ENCODE peak calls at places on chromosomes 2 and 18, in eight cellular contexts. L, H, F, B, Z, P, G and M are unnamed samples.

GRCh38 chr2:8647462-8647857 is 34.4 kb upstream of the ID2 start:
- DNase-seq in L (no peak), H (no peak), F (no peak), B (no peak), Z (no peak), P (no peak), G (no peak), M (no peak)

GRCh38 chr2:118693287-118693822 is 154.1 kb downstream of the EN1 start:
- DNase-seq in L (no peak), H (no peak), F (no peak), B (no peak), Z (no peak), P (no peak), G (no peak), M (no peak)

GRCh38 chr2:19711470-19712372 is 190.1 kb downstream of the TTC32 start:
- DNase-seq in L (no peak), H (peak; percentile 98), F (peak; percentile 74), B (no peak), Z (peak; percentile 15), P (peak; percentile 95), G (peak; percentile 53), M (no peak)

GRCh38 chr2:236033462-236033861 is 134.7 kb downstream of the GBX2 start:
- DNase-seq in L (no peak), H (no peak), F (no peak), B (no peak), Z (no peak), P (no peak), G (no peak), M (no peak)

GRCh38 chr18:46174317-46175039 is 70.3 kb downstream of the HAUS1 start:
- DNase-seq in L (peak; percentile 22), H (peak; percentile 58), F (no peak), B (peak; percentile 23), Z (peak; percentile 25), P (peak; percentile 13), G (peak; percentile 29), M (no peak)

GRCh38 chr2:29804671-29805070 is 116.7 kb downstream of the ALK start:
- DNase-seq in L (no peak), H (no peak), F (no peak), B (no peak), Z (no peak), P (no peak), G (no peak), M (no peak)

GRCh38 chr18:45384137-45384998 is 230.9 kb upstream of the SLC14A2 start:
- DNase-seq in L (peak; percentile 51), H (peak; percentile 52), F (peak; percentile 40), B (peak; percentile 2), Z (peak; percentile 30), P (peak; percentile 39), G (peak; percentile 59), M (no peak)

GRCh38 chr2:133713049-133713580 is 144.9 kb upstream of the NCKAP5 start:
- DNase-seq in L (no peak), H (no peak), F (no peak), B (no peak), Z (no peak), P (no peak), G (no peak), M (no peak)

GRCh38 chr2:201699384-201699783 is 940 bp upstream of the MPP4 start:
- DNase-seq in L (no peak), H (no peak), F (no peak), B (no peak), Z (no peak), P (no peak), G (no peak), M (no peak)

GRCh38 chr2:75703617-75704016 is 7.1 kb downstream of the GCFC2 start:
- DNase-seq in L (no peak), H (no peak), F (no peak), B (no peak), Z (no peak), P (no peak), G (peak; percentile 48), M (no peak)

GRCh38 chr18:2538844-2539243 is 32.5 kb downstream of the METTL4 start:
- DNase-seq in L (no peak), H (no peak), F (no peak), B (no peak), Z (no peak), P (no peak), G (peak; percentile 94), M (peak; percentile 62)

GRCh38 chr2:197307236-197307932 is 3.2 kb downstream of the ANKRD44 start:
- DNase-seq in L (no peak), H (no peak), F (no peak), B (no peak), Z (no peak), P (no peak), G (no peak), M (no peak)

GRCh38 chr2:141068053-141068682 is 1062.6 kb downstream of the LRP1B start:
- DNase-seq in L (no peak), H (no peak), F (no peak), B (no peak), Z (no peak), P (no peak), G (peak; percentile 32), M (no peak)

GRCh38 chr2:107128381-107128780 is 242.4 kb upstream of the ST6GAL2 start:
- DNase-seq in L (no peak), H (no peak), F (no peak), B (no peak), Z (no peak), P (no peak), G (no peak), M (peak; percentile 71)

GRCh38 chr2:29420999-29421856 is 306.0 kb downstream of the CLIP4 start:
- DNase-seq in L (no peak), H (peak; percentile 14), F (no peak), B (no peak), Z (no peak), P (peak; percentile 15), G (no peak), M (no peak)

GRCh38 chr2:236343400-236344161 is 79.4 kb upstream of the ASB18 start:
- DNase-seq in L (peak; percentile 37), H (peak; percentile 62), F (peak; percentile 27), B (peak; percentile 24), Z (peak; percentile 61), P (peak; percentile 49), G (peak; percentile 43), M (peak; percentile 66)

GRCh38 chr2:215435261-215435808 is 533 bp downstream of the FN1 start:
- DNase-seq in L (no peak), H (no peak), F (no peak), B (no peak), Z (peak; percentile 34), P (peak; percentile 63), G (peak; percentile 8), M (no peak)

GRCh38 chr2:46863895-46864294 is 51.7 kb downstream of the MCFD2 start:
- DNase-seq in L (no peak), H (no peak), F (no peak), B (no peak), Z (no peak), P (no peak), G (no peak), M (no peak)